ENCODE peak calls at places on chromosomes 3 and 15, in five cellular contexts. J, R, Q, G and Z are unnamed samples.

GRCh38 chr15:60096157-60096556 is 92.0 kb downstream of the FOXB1 start:
- DNase-seq in R (no peak), Q (no peak), G (no peak), J (no peak), Z (no peak)

GRCh38 chr3:111735271-111735758 is 123.8 kb upstream of the PHLDB2 start:
- DNase-seq in Q (no peak), G (peak), J (no peak), R (no peak), Z (peak)

GRCh38 chr3:23676093-23676492 is 129.7 kb upstream of the UBE2E1 start:
- DNase-seq in Q (no peak), J (no peak), R (no peak), G (peak), Z (no peak)

GRCh38 chr15:47505712-47506542 is 211.4 kb upstream of the SEMA6D start:
- DNase-seq in J (no peak), R (no peak), G (no peak), Q (no peak), Z (no peak)

GRCh38 chr3:178202199-178202598 is 334.0 kb upstream of the KCNMB2 start:
- DNase-seq in G (no peak), J (no peak), R (no peak), Q (no peak), Z (no peak)

GRCh38 chr3:60651799-60652198 is 599.5 kb downstream of the FHIT start:
- DNase-seq in Q (no peak), J (no peak), G (no peak), R (no peak), Z (no peak)

GRCh38 chr3:151774910-151775309 is 39.0 kb upstream of the AADAC start:
- DNase-seq in G (no peak), R (no peak), J (no peak), Q (no peak), Z (no peak)

GRCh38 chr15:89794627-89795241 is 18.6 kb downstream of the MESP2 start:
- DNase-seq in Q (no peak), J (no peak), R (no peak), G (no peak), Z (no peak)

GRCh38 chr15:83559310-83559966 is 94.5 kb upstream of the ADAMTSL3 start:
- DNase-seq in R (peak), J (peak), G (peak), Q (no peak), Z (peak)

GRCh38 chr15:75364881-75365280 is 3.5 kb downstream of the MAN2C1 start:
- DNase-seq in Q (no peak), G (no peak), R (no peak), J (no peak), Z (no peak)

GRCh38 chr3:124772081-124772831 is 42.0 kb downstream of the UMPS start:
- DNase-seq in Q (no peak), G (no peak), R (peak), J (peak), Z (no peak)

GRCh38 chr15:95930659-95931375 is 399.7 kb upstream of the NR2F2 start:
- DNase-seq in Q (no peak), J (no peak), G (no peak), R (no peak), Z (no peak)

GRCh38 chr3:108242776-108243175 is 20.6 kb upstream of the IFT57 start:
- DNase-seq in R (no peak), G (no peak), J (no peak), Q (no peak), Z (no peak)

GRCh38 chr15:76467136-76467535 is 130.6 kb downstream of the ISL2 start:
- DNase-seq in G (no peak), R (no peak), Q (no peak), J (no peak), Z (no peak)
- TF ChIP-seq CTCF in G (no peak), R (no peak), Q (no peak), J (no peak), Z (no peak)

DNA sequence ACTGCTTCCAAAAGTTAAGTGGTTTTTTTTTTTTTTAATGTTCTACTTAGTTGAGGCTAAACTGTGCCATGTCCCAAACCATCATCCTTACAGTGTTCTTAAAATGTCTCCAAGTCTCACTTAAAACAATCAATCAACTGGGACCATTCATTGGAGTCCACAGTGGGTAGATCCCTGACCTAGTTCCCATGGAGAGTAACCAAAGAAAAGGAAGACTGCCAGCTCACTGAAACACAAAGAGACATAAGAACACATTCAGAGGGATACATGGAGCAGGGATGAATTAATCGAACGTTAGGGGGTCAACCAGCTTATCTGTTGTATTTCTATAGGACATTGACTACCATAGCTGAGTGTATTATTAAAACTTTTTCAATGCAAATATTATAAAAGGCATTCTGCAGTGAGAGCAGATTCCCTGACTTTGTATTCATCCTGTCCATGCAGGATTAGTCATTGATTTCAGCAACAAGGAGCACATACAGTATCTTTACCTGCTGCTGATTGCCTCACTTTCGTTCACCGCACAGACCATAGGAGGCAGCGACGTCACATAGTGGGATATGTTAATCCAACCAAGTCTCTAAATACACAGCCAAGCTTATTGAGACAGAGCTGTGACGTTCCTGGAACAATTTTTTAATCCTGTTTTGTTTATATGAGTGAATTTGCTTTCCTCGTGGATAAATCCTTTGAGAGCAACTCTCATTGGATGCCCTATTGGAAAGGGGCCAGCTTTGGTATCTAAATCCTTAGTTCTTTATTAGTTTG is 365.0 kb upstream of the RBMS3 start:
- DNase-seq in Q (no peak), J (no peak), G (peak), R (no peak), Z (peak)
- H3K27ac ChIP-seq in Q (peak), J (peak), G (no peak), R (peak), Z (no peak)

GRCh38 chr15:65914981-65915925 is 46.0 kb downstream of the RAB11A start:
- DNase-seq in R (no peak), Q (no peak), G (no peak), J (no peak), Z (no peak)

GRCh38 chr15:65917407-65917756 is 48.1 kb downstream of the RAB11A start:
- DNase-seq in Q (no peak), J (no peak), G (no peak), R (no peak), Z (no peak)

GRCh38 chr15:65917936-65918335 is 48.6 kb downstream of the RAB11A start:
- DNase-seq in J (no peak), Q (no peak), R (no peak), G (no peak), Z (no peak)

GRCh38 chr15:65916041-65916663 is 46.9 kb downstream of the RAB11A start:
- DNase-seq in Q (no peak), J (no peak), R (no peak), G (no peak), Z (no peak)

GRCh38 chr15:65916664-65917406 is 47.5 kb downstream of the RAB11A start:
- DNase-seq in R (peak), J (peak), G (no peak), Q (peak), Z (peak)
- TF ChIP-seq CTCF in R (peak), J (peak), G (peak), Q (no peak), Z (no peak)

DNA sequence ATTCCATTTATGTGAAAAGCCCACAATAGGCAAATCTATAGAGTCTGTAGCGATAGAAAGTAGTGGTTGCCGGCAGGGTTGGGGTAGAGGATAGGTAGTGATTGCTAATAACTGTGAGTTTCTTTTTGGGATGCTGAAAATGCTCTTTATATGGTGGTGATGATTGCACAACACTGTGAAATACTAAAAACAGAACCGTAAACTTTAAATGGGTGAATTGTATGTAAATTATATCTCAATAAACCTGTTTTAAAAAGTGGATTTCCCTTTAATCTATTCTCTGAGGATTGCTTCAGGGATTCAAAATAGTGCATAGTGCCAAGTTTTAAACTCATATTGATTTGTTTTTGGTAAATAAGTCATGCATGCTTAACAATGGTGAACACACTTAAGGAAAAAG is 140.2 kb downstream of the LPP start:
- DNase-seq in Q (no peak), J (no peak), R (no peak), G (no peak), Z (no peak)
- H3K27ac ChIP-seq in Q (peak), J (no peak), R (peak), G (no peak), Z (no peak)

GRCh38 chr3:38367709-38368108 is 21.1 kb downstream of the XYLB start:
- DNase-seq in Q (no peak), J (no peak), G (no peak), R (no peak), Z (no peak)

GRCh38 chr3:38369186-38369585 is 22.6 kb downstream of the XYLB start:
- DNase-seq in J (no peak), Q (no peak), G (no peak), R (no peak), Z (no peak)

GRCh38 chr3:38366082-38366481 is 19.5 kb downstream of the XYLB start:
- DNase-seq in R (no peak), J (no peak), Q (no peak), G (no peak), Z (no peak)

GRCh38 chr3:38370149-38370548 is 23.6 kb downstream of the XYLB start:
- DNase-seq in R (no peak), G (no peak), J (no peak), Q (no peak), Z (no peak)

GRCh38 chr3:38368238-38368637 is 21.7 kb downstream of the XYLB start:
- DNase-seq in Q (no peak), R (no peak), G (no peak), J (no peak), Z (no peak)
- TF ChIP-seq CTCF in Q (no peak), R (no peak), G (peak), J (no peak), Z (no peak)

DNA sequence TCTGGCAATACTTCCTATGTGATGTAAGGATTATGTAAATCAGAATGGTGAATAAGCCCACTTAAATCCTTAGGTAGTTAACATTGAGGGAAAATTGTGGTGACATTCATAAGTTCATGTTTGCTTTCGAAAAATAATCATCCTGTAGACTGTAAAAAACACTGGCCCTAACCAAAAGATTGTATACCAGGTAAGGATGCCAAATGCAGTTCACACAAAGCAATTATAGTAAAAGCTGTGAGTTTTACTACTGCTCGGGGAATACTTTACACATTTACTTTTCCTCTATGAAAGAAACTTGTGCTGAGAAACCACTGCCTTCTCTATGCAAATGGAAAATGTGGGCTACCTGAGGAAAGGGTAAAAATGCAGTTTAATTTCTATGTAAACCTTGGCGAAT is 452.7 kb upstream of the DPH6 start:
- DNase-seq in R (no peak), G (no peak), J (no peak), Q (no peak), Z (no peak)
- H3K27ac ChIP-seq in R (no peak), G (no peak), J (no peak), Q (no peak), Z (no peak)

GRCh38 chr3:38136272-38136806 is 588 bp downstream of the ACAA1 start:
- DNase-seq in J (peak), G (no peak), R (no peak), Q (no peak), Z (no peak)

GRCh38 chr3:38136807-38137614 is at the start of gene ACAA1:
- DNase-seq in R (peak), J (peak), G (peak), Q (peak), Z (peak)

GRCh38 chr3:38138347-38139190 is at the start of gene MYD88:
- DNase-seq in R (peak), J (peak), G (peak), Q (peak), Z (peak)

GRCh38 chr3:38139191-38139590 is 730 bp downstream of the MYD88 start:
- DNase-seq in Q (no peak), R (no peak), J (no peak), G (no peak), Z (no peak)

DNA sequence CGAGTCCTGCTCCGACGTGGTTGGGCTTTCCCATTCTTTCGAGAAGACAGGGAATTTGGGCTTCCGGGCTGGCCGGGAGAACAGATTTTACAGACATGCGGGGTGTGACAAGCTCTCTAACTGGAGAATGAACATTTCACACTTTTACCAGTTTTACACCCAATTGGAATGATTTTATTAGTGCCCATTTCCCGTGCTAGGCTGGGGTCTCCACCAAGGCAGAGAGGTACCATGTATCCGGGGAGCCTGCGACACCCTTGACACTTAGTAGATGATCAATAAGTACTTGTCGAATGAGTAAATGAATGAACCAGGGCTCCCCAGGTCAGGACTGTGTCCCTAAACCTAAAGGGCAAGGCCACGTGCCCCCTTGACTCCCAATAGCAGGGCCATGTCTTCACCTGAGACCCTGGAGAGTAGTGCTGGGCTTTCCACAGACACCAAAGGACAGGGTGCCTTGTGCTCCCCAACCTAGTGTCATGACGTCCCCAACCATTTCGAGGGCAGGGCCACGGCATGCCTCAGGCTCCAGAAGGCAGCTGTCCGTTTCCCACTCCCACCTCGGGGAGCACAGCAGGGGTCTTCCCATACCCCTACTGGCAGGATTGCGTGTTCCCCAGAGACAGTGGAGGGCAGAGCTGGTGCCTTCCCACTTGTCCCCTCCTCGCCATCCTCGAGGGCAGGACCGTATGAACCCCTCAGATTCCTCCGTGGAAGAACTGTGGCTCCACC is 680 bp upstream of the MYD88 start:
- DNase-seq in G (no peak), J (peak), R (no peak), Q (no peak), Z (no peak)
- TF ChIP-seq CTCF in G (no peak), J (no peak), R (no peak), Q (no peak), Z (no peak)

GRCh38 chr3:64935995-64936394 is 248.2 kb upstream of the ADAMTS9 start:
- DNase-seq in R (no peak), Q (no peak), G (peak), J (no peak), Z (peak)
- H3K27ac ChIP-seq in R (peak), Q (no peak), G (peak), J (no peak), Z (no peak)

GRCh38 chr3:12948891-12949711 is 107.7 kb upstream of the RPL32 start:
- DNase-seq in R (no peak), Q (no peak), G (peak), J (no peak), Z (no peak)
- TF ChIP-seq CTCF in R (no peak), Q (no peak), G (peak), J (no peak), Z (no peak)